ENCODE peak calls at places on chromosomes 4 and X, in seven cellular contexts. S, G, H, I, M, E and N are unnamed samples.

GRCh38 chr4:140884431-140885058 is 128.4 kb upstream of the TBC1D9 start:
- DNase-seq in G (peak; percentile 88), H (peak; percentile 81), E (peak; percentile 76), S (peak; percentile 4), I (peak; percentile 75), M (peak; percentile 87), N (peak; percentile 85)

GRCh38 chr4:119656986-119657635 is 28.5 kb upstream of the PDE5A start:
- DNase-seq in E (peak; percentile 65), I (no peak), M (no peak), S (peak; percentile 10), G (peak; percentile 69), H (peak; percentile 36), N (peak; percentile 36)

GRCh38 chr4:168386002-168386401 is 67.5 kb upstream of the DDX60 start:
- DNase-seq in S (no peak), I (no peak), E (peak; percentile 10), H (no peak), M (no peak), G (no peak), N (no peak)

GRCh38 chr4:1543561-1543960 is 137.3 kb upstream of the NKX1-1 start:
- DNase-seq in E (no peak), H (no peak), G (no peak), I (no peak), M (no peak), S (no peak), N (no peak)

GRCh38 chrX:15938072-15938471 is 83.5 kb upstream of the AP1S2 start:
- DNase-seq in M (no peak), S (no peak), I (no peak), H (no peak), E (no peak), G (no peak), N (no peak)

GRCh38 chr4:159451006-159451405 is 348.1 kb downstream of the RAPGEF2 start:
- DNase-seq in I (no peak), H (peak; percentile 14), S (no peak), G (no peak), M (no peak), E (peak; percentile 61), N (no peak)

GRCh38 chr4:108169639-108170038 is 907 bp upstream of the LEF1 start:
- DNase-seq in G (no peak), I (no peak), E (no peak), M (no peak), H (no peak), S (no peak), N (no peak)

GRCh38 chr4:65502151-65502691 is 168.1 kb downstream of the EPHA5 start:
- DNase-seq in G (peak; percentile 60), S (no peak), I (no peak), E (peak; percentile 57), M (no peak), H (peak; percentile 51), N (no peak)

GRCh38 chrX:150570512-150570911 is 2.1 kb downstream of the MTM1 start:
- DNase-seq in I (no peak), E (no peak), M (no peak), H (no peak), S (no peak), G (peak; percentile 45), N (no peak)

GRCh38 chrX:134669378-134670098 is 11.3 kb upstream of the PLAC1 start:
- DNase-seq in S (no peak), M (no peak), H (peak; percentile 92), E (peak; percentile 71), G (peak; percentile 85), I (no peak), N (peak; percentile 90)

GRCh38 chr4:100849319-100849718 is 331.5 kb upstream of the EMCN start:
- DNase-seq in E (no peak), H (no peak), G (no peak), M (no peak), I (no peak), S (no peak), N (no peak)

GRCh38 chr4:55437356-55437796 is 41.6 kb downstream of the TMEM165 start:
- DNase-seq in M (no peak), G (peak; percentile 73), S (no peak), I (peak; percentile 80), H (peak; percentile 70), E (peak; percentile 61), N (peak; percentile 51)

DNA sequence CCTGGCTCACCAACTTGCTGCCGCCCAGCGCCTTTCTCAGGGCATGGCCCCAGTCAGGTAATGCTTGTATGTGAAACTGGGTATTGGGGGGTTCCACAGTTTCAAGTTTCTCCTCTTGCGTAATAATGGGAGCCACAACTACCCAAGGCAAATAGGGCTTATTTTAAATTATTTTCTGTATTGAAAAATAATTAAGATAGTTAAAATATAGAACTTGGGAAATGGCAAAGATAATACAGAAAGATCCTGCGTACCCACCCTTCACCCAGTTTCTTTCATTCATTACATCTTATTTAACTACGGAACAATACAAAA is 287 bp upstream of the QRFPR start:
- DNase-seq in I (no peak), G (no peak), E (no peak), H (no peak), S (no peak), M (no peak), N (no peak)
- H3K4me3 ChIP-seq in I (no peak overlapping the region), G (no peak overlapping the region), E (peak overlapping the region; percentile 46), H (no peak overlapping the region), S (peak overlapping the region; percentile 11), M (peak overlapping the region; percentile 79), N (no peak overlapping the region)

GRCh38 chrX:56563231-56564116 is at the start of gene UBQLN2:
- DNase-seq in E (peak; percentile 73), H (peak; percentile 75), S (no peak), I (peak; percentile 90), M (peak; percentile 87), G (peak; percentile 83), N (peak; percentile 88)
- TF ChIP-seq CTCF in E (peak; percentile 30), H (peak; percentile 32), S (peak; percentile 25), I (no peak), M (no peak), G (peak; percentile 51), N (peak; percentile 17)

GRCh38 chr4:184383497-184384055 is 90.8 kb downstream of the IRF2 start:
- DNase-seq in E (peak; percentile 96), M (peak; percentile 20), S (peak; percentile 65), I (peak; percentile 73), G (peak; percentile 97), H (peak; percentile 98), N (peak; percentile 97)
- H3K4me3 ChIP-seq in E (peak overlapping the region; percentile 30), M (no peak overlapping the region), S (no peak overlapping the region), I (peak overlapping the region; percentile 13), G (peak overlapping the region; percentile 29), H (peak overlapping the region; percentile 52), N (peak overlapping the region; percentile 55)

GRCh38 chr4:147381749-147382148 is 99.1 kb upstream of the EDNRA start:
- DNase-seq in H (no peak), G (no peak), I (no peak), E (peak; percentile 67), M (no peak), S (no peak), N (no peak)

GRCh38 chr4:147378780-147379179 is 102.1 kb upstream of the EDNRA start:
- DNase-seq in I (no peak), H (no peak), G (no peak), S (no peak), E (peak; percentile 72), M (no peak), N (no peak)
- TF ChIP-seq CTCF in I (peak; percentile 10), H (no peak), G (no peak), S (peak; percentile 19), E (peak; percentile 52), M (peak; percentile 60), N (no peak)

GRCh38 chr4:148447672-148448071 is 5.5 kb upstream of the NR3C2 start:
- DNase-seq in G (no peak), H (no peak), S (no peak), E (peak; percentile 9), I (no peak), M (no peak), N (no peak)
- H3K4me3 ChIP-seq in G (no peak overlapping the region), H (no peak overlapping the region), S (no peak overlapping the region), E (no peak overlapping the region), I (no peak overlapping the region), M (no peak overlapping the region), N (no peak overlapping the region)

GRCh38 chr4:145618210-145618911 is 824 bp upstream of the MMAA start:
- DNase-seq in G (peak; percentile 30), S (no peak), E (peak; percentile 16), M (no peak), I (no peak), H (peak; percentile 23), N (peak; percentile 37)

GRCh38 chr4:145614235-145614615 is 5.0 kb upstream of the MMAA start:
- DNase-seq in M (no peak), E (no peak), I (no peak), H (no peak), S (no peak), G (no peak), N (no peak)

GRCh38 chr4:145618912-145619638 is at the start of gene MMAA:
- DNase-seq in M (peak; percentile 96), E (peak; percentile 92), G (peak; percentile 94), H (peak; percentile 87), I (peak; percentile 98), S (peak; percentile 67), N (peak; percentile 94)

GRCh38 chr4:145623831-145624230 is 4.6 kb downstream of the MMAA start:
- DNase-seq in S (no peak), I (no peak), H (peak; percentile 52), G (peak; percentile 16), E (peak; percentile 49), M (no peak), N (peak; percentile 53)

DNA sequence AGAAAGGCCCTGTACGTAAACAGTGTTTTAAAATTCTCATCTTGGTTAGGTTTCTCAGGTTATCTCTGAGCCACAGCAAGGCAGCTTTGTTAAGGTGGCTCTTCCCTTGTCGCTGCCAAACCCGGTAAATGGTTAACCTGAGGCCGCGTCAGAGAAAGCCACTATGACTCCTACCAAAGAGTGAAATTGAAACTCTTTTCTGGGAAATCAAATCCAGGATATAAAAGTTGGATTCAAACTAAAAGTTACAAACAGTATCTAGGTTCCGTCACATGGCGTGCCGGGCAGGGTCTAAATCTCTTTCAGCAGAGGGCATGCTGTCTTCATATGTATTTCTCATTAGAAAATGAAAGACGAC is 433 bp downstream of the MMAA start:
- DNase-seq in M (no peak), E (peak; percentile 54), H (peak; percentile 52), S (peak; percentile 69), I (peak; percentile 85), G (peak; percentile 50), N (peak; percentile 17)
- TF ChIP-seq CTCF in M (no peak), E (no peak), H (no peak), S (no peak), I (no peak), G (no peak), N (no peak)

GRCh38 chrX:25202827-25203226 is 187.1 kb upstream of the ARX start:
- DNase-seq in E (no peak), I (no peak), M (no peak), G (no peak), H (no peak), S (no peak), N (no peak)
- H3K4me3 ChIP-seq in E (no peak overlapping the region), I (no peak overlapping the region), M (no peak overlapping the region), G (no peak overlapping the region), H (no peak overlapping the region), S (no peak overlapping the region), N (no peak overlapping the region)

GRCh38 chr4:102623622-102624021 is 122.5 kb downstream of the NFKB1 start:
- DNase-seq in G (peak; percentile 85), I (no peak), H (peak; percentile 61), S (no peak), E (peak; percentile 46), M (peak; percentile 74), N (peak; percentile 23)

GRCh38 chr4:102616661-102617060 is 115.5 kb downstream of the NFKB1 start:
- DNase-seq in E (no peak), S (no peak), M (no peak), I (no peak), H (no peak), G (no peak), N (no peak)

GRCh38 chr4:102625232-102625930 is 124.2 kb downstream of the NFKB1 start:
- DNase-seq in G (peak; percentile 81), S (no peak), I (peak; percentile 73), H (peak; percentile 65), M (peak; percentile 67), E (peak; percentile 68), N (peak; percentile 42)

GRCh38 chr4:102620697-102621497 is 119.7 kb downstream of the NFKB1 start:
- DNase-seq in M (no peak), E (peak; percentile 71), I (peak; percentile 66), H (peak; percentile 74), S (peak; percentile 69), G (peak; percentile 98), N (peak; percentile 71)
- TF ChIP-seq CTCF in M (peak; percentile 48), E (peak; percentile 66), I (peak; percentile 36), H (peak; percentile 56), S (peak; percentile 58), G (peak; percentile 75), N (peak; percentile 65)